ENCODE peak calls at places on chromosome 18, in eight cellular contexts. One of them, this sample, is unnamed.

GRCh38 chr18:56795381-56795780 is 144.2 kb downstream of the WDR7 start:
- DNase-seq in CD4-positive, CD25-positive, alpha-beta regulatory T cell: no peak
- DNase-seq in mesendoderm: no peak
- DNase-seq in tibial artery: no peak
- DNase-seq in left lung: no peak
- DNase-seq in A673: no peak
- DNase-seq in cardiac muscle cell: no peak
- DNase-seq in aorta: no peak
- DNase-seq in this sample: no peak

GRCh38 chr18:12048010-12048826 is 45.4 kb upstream of the ANKRD62 start:
- DNase-seq in CD4-positive, CD25-positive, alpha-beta regulatory T cell: no peak
- DNase-seq in mesendoderm: peak; percentile 29
- DNase-seq in tibial artery: no peak
- DNase-seq in left lung: peak; percentile 31
- DNase-seq in A673: no peak
- DNase-seq in cardiac muscle cell: no peak
- DNase-seq in aorta: no peak
- DNase-seq in this sample: no peak

GRCh38 chr18:35588995-35589394 is 7.5 kb downstream of the GALNT1 start:
- DNase-seq in CD4-positive, CD25-positive, alpha-beta regulatory T cell: peak; percentile 49
- DNase-seq in mesendoderm: peak; percentile 86
- DNase-seq in tibial artery: no peak
- DNase-seq in left lung: no peak
- DNase-seq in A673: no peak
- DNase-seq in cardiac muscle cell: peak; percentile 17
- DNase-seq in aorta: no peak
- DNase-seq in this sample: peak; percentile 5

GRCh38 chr18:30957086-30957485 is 85.5 kb downstream of the DSC3 start:
- DNase-seq in CD4-positive, CD25-positive, alpha-beta regulatory T cell: no peak
- DNase-seq in mesendoderm: no peak
- DNase-seq in tibial artery: no peak
- DNase-seq in left lung: no peak
- DNase-seq in A673: no peak
- DNase-seq in cardiac muscle cell: no peak
- DNase-seq in aorta: no peak
- DNase-seq in this sample: no peak

GRCh38 chr18:64747803-64748202 is 598.9 kb upstream of the LINC00305 start:
- DNase-seq in CD4-positive, CD25-positive, alpha-beta regulatory T cell: no peak
- DNase-seq in mesendoderm: peak; percentile 50
- DNase-seq in tibial artery: no peak
- DNase-seq in left lung: no peak
- DNase-seq in A673: no peak
- DNase-seq in cardiac muscle cell: no peak
- DNase-seq in aorta: no peak
- DNase-seq in this sample: no peak

GRCh38 chr18:32216390-32216789 is 26.6 kb downstream of the MEP1B start:
- DNase-seq in CD4-positive, CD25-positive, alpha-beta regulatory T cell: no peak
- DNase-seq in mesendoderm: no peak
- DNase-seq in tibial artery: no peak
- DNase-seq in left lung: no peak
- DNase-seq in A673: no peak
- DNase-seq in cardiac muscle cell: no peak
- DNase-seq in aorta: no peak
- DNase-seq in this sample: no peak

GRCh38 chr18:6997802-6998201 is 119.8 kb downstream of the LAMA1 start:
- DNase-seq in CD4-positive, CD25-positive, alpha-beta regulatory T cell: no peak
- DNase-seq in mesendoderm: no peak
- DNase-seq in tibial artery: no peak
- DNase-seq in left lung: no peak
- DNase-seq in A673: no peak
- DNase-seq in cardiac muscle cell: no peak
- DNase-seq in aorta: no peak
- DNase-seq in this sample: no peak

GRCh38 chr18:13051950-13052349 is 60.8 kb downstream of the CEP192 start:
- DNase-seq in CD4-positive, CD25-positive, alpha-beta regulatory T cell: no peak
- DNase-seq in mesendoderm: no peak
- DNase-seq in tibial artery: no peak
- DNase-seq in left lung: no peak
- DNase-seq in A673: no peak
- DNase-seq in cardiac muscle cell: no peak
- DNase-seq in aorta: no peak
- DNase-seq in this sample: no peak

GRCh38 chr18:8791171-8791651 is 85.9 kb downstream of the MTCL1 start:
- DNase-seq in CD4-positive, CD25-positive, alpha-beta regulatory T cell: no peak
- DNase-seq in mesendoderm: peak; percentile 79
- DNase-seq in tibial artery: no peak
- DNase-seq in left lung: no peak
- DNase-seq in A673: no peak
- DNase-seq in cardiac muscle cell: no peak
- DNase-seq in aorta: no peak
- DNase-seq in this sample: no peak

GRCh38 chr18:6022840-6023239 is 127.5 kb upstream of the TMEM200C start:
- DNase-seq in CD4-positive, CD25-positive, alpha-beta regulatory T cell: no peak
- DNase-seq in mesendoderm: peak; percentile 93
- DNase-seq in tibial artery: no peak
- DNase-seq in left lung: no peak
- DNase-seq in A673: no peak
- DNase-seq in cardiac muscle cell: no peak
- DNase-seq in aorta: no peak
- DNase-seq in this sample: no peak

GRCh38 chr18:55235094-55235461 is 275.8 kb upstream of the CCDC68 start:
- DNase-seq in CD4-positive, CD25-positive, alpha-beta regulatory T cell: no peak
- DNase-seq in mesendoderm: no peak
- DNase-seq in tibial artery: no peak
- DNase-seq in left lung: no peak
- DNase-seq in A673: no peak
- DNase-seq in cardiac muscle cell: no peak
- DNase-seq in aorta: no peak
- DNase-seq in this sample: no peak

GRCh38 chr18:55233850-55234249 is 274.6 kb upstream of the CCDC68 start:
- DNase-seq in CD4-positive, CD25-positive, alpha-beta regulatory T cell: no peak
- DNase-seq in mesendoderm: no peak
- DNase-seq in tibial artery: no peak
- DNase-seq in left lung: no peak
- DNase-seq in A673: no peak
- DNase-seq in cardiac muscle cell: no peak
- DNase-seq in aorta: no peak
- DNase-seq in this sample: no peak

GRCh38 chr18:55234366-55235093 is 275.3 kb upstream of the CCDC68 start:
- DNase-seq in CD4-positive, CD25-positive, alpha-beta regulatory T cell: no peak
- DNase-seq in mesendoderm: peak; percentile 87
- DNase-seq in tibial artery: peak; percentile 79
- DNase-seq in left lung: peak; percentile 60
- DNase-seq in A673: peak; percentile 91
- DNase-seq in cardiac muscle cell: peak; percentile 88
- DNase-seq in aorta: peak; percentile 76
- DNase-seq in this sample: no peak

GRCh38 chr18:55229682-55230081 is 270.4 kb upstream of the CCDC68 start:
- DNase-seq in CD4-positive, CD25-positive, alpha-beta regulatory T cell: no peak
- DNase-seq in mesendoderm: no peak
- DNase-seq in tibial artery: no peak
- DNase-seq in left lung: no peak
- DNase-seq in A673: no peak
- DNase-seq in cardiac muscle cell: no peak
- DNase-seq in aorta: no peak
- DNase-seq in this sample: no peak

GRCh38 chr18:55232506-55232905 is 273.2 kb upstream of the CCDC68 start:
- DNase-seq in CD4-positive, CD25-positive, alpha-beta regulatory T cell: no peak
- DNase-seq in mesendoderm: no peak
- DNase-seq in tibial artery: no peak
- DNase-seq in left lung: no peak
- DNase-seq in A673: no peak
- DNase-seq in cardiac muscle cell: no peak
- DNase-seq in aorta: no peak
- DNase-seq in this sample: no peak
- H3K36me3 ChIP-seq in CD4-positive, CD25-positive, alpha-beta regulatory T cell: no peaks in the 10 kb centered on the region
- H3K36me3 ChIP-seq in mesendoderm: peaks cover 2% of the 10 kb centered on the region
- H3K36me3 ChIP-seq in tibial artery: peaks cover 42% of the 10 kb centered on the region
- H3K36me3 ChIP-seq in left lung: peaks cover 39% of the 10 kb centered on the region
- H3K36me3 ChIP-seq in A673: peaks cover 68% of the 10 kb centered on the region
- H3K36me3 ChIP-seq in cardiac muscle cell: peaks cover 21% of the 10 kb centered on the region
- H3K36me3 ChIP-seq in aorta: no peaks in the 10 kb centered on the region
- H3K36me3 ChIP-seq in this sample: no peaks in the 10 kb centered on the region

GRCh38 chr18:3450358-3451107 is 561 bp downstream of the TGIF1 start:
- DNase-seq in CD4-positive, CD25-positive, alpha-beta regulatory T cell: peak; percentile 81
- DNase-seq in mesendoderm: no peak
- DNase-seq in tibial artery: peak; percentile 85
- DNase-seq in left lung: peak; percentile 84
- DNase-seq in A673: peak; percentile 77
- DNase-seq in cardiac muscle cell: peak; percentile 69
- DNase-seq in aorta: peak; percentile 89
- DNase-seq in this sample: peak; percentile 58

GRCh38 chr18:3451166-3451988 is 1.4 kb downstream of the TGIF1 start:
- DNase-seq in CD4-positive, CD25-positive, alpha-beta regulatory T cell: peak; percentile 80
- DNase-seq in mesendoderm: peak; percentile 90
- DNase-seq in tibial artery: peak; percentile 98
- DNase-seq in left lung: peak; percentile 94
- DNase-seq in A673: peak; percentile 97
- DNase-seq in cardiac muscle cell: peak; percentile 88
- DNase-seq in aorta: peak; percentile 98
- DNase-seq in this sample: peak; percentile 77

GRCh38 chr18:3452750-3453539 is 3.0 kb downstream of the TGIF1 start:
- DNase-seq in CD4-positive, CD25-positive, alpha-beta regulatory T cell: no peak
- DNase-seq in mesendoderm: no peak
- DNase-seq in tibial artery: no peak
- DNase-seq in left lung: no peak
- DNase-seq in A673: peak; percentile 37
- DNase-seq in cardiac muscle cell: no peak
- DNase-seq in aorta: no peak
- DNase-seq in this sample: no peak

GRCh38 chr18:3453540-3454364 is 3.8 kb downstream of the TGIF1 start:
- DNase-seq in CD4-positive, CD25-positive, alpha-beta regulatory T cell: peak; percentile 33
- DNase-seq in mesendoderm: peak; percentile 74
- DNase-seq in tibial artery: peak; percentile 83
- DNase-seq in left lung: peak; percentile 71
- DNase-seq in A673: peak; percentile 76
- DNase-seq in cardiac muscle cell: peak; percentile 28
- DNase-seq in aorta: peak; percentile 84
- DNase-seq in this sample: no peak

GRCh38 chr18:3451989-3452749 is 2.2 kb downstream of the TGIF1 start:
- DNase-seq in CD4-positive, CD25-positive, alpha-beta regulatory T cell: no peak
- DNase-seq in mesendoderm: peak; percentile 82
- DNase-seq in tibial artery: peak; percentile 78
- DNase-seq in left lung: peak; percentile 75
- DNase-seq in A673: peak; percentile 76
- DNase-seq in cardiac muscle cell: peak; percentile 63
- DNase-seq in aorta: peak; percentile 67
- DNase-seq in this sample: no peak
- H3K36me3 ChIP-seq in CD4-positive, CD25-positive, alpha-beta regulatory T cell: peaks cover 2% of the 10 kb centered on the region
- H3K36me3 ChIP-seq in mesendoderm: peaks cover 3% of the 10 kb centered on the region
- H3K36me3 ChIP-seq in tibial artery: peaks cover 10% of the 10 kb centered on the region
- H3K36me3 ChIP-seq in left lung: peaks cover 12% of the 10 kb centered on the region
- H3K36me3 ChIP-seq in A673: peaks cover 15% of the 10 kb centered on the region
- H3K36me3 ChIP-seq in cardiac muscle cell: peaks cover 10% of the 10 kb centered on the region
- H3K36me3 ChIP-seq in aorta: no peaks in the 10 kb centered on the region
- H3K36me3 ChIP-seq in this sample: peaks cover 9% of the 10 kb centered on the region

GRCh38 chr18:45865466-45865865 is 40.0 kb downstream of the SIGLEC15 start:
- DNase-seq in CD4-positive, CD25-positive, alpha-beta regulatory T cell: no peak
- DNase-seq in mesendoderm: no peak
- DNase-seq in tibial artery: no peak
- DNase-seq in left lung: no peak
- DNase-seq in A673: no peak
- DNase-seq in cardiac muscle cell: no peak
- DNase-seq in aorta: no peak
- DNase-seq in this sample: no peak
- H3K36me3 ChIP-seq in CD4-positive, CD25-positive, alpha-beta regulatory T cell: peaks cover 77% of the 10 kb centered on the region
- H3K36me3 ChIP-seq in mesendoderm: no peaks in the 10 kb centered on the region
- H3K36me3 ChIP-seq in tibial artery: peaks cover 53% of the 10 kb centered on the region
- H3K36me3 ChIP-seq in left lung: peaks cover 93% of the 10 kb centered on the region
- H3K36me3 ChIP-seq in A673: peaks cover 27% of the 10 kb centered on the region
- H3K36me3 ChIP-seq in cardiac muscle cell: peaks cover 36% of the 10 kb centered on the region
- H3K36me3 ChIP-seq in aorta: peaks cover 9% of the 10 kb centered on the region
- H3K36me3 ChIP-seq in this sample: peaks cover 58% of the 10 kb centered on the region

GRCh38 chr18:45876131-45876530 is 50.7 kb downstream of the SIGLEC15 start:
- DNase-seq in CD4-positive, CD25-positive, alpha-beta regulatory T cell: no peak
- DNase-seq in mesendoderm: no peak
- DNase-seq in tibial artery: no peak
- DNase-seq in left lung: no peak
- DNase-seq in A673: no peak
- DNase-seq in cardiac muscle cell: no peak
- DNase-seq in aorta: no peak
- DNase-seq in this sample: no peak
- H3K36me3 ChIP-seq in CD4-positive, CD25-positive, alpha-beta regulatory T cell: peaks cover 59% of the 10 kb centered on the region
- H3K36me3 ChIP-seq in mesendoderm: no peaks in the 10 kb centered on the region
- H3K36me3 ChIP-seq in tibial artery: peaks cover 28% of the 10 kb centered on the region
- H3K36me3 ChIP-seq in left lung: peaks cover 82% of the 10 kb centered on the region
- H3K36me3 ChIP-seq in A673: peaks cover 9% of the 10 kb centered on the region
- H3K36me3 ChIP-seq in cardiac muscle cell: peaks cover 15% of the 10 kb centered on the region
- H3K36me3 ChIP-seq in aorta: peaks cover 7% of the 10 kb centered on the region
- H3K36me3 ChIP-seq in this sample: peaks cover 49% of the 10 kb centered on the region

GRCh38 chr18:59231877-59232276 is 11.9 kb downstream of the GRP start:
- DNase-seq in CD4-positive, CD25-positive, alpha-beta regulatory T cell: no peak
- DNase-seq in mesendoderm: no peak
- DNase-seq in tibial artery: no peak
- DNase-seq in left lung: no peak
- DNase-seq in A673: no peak
- DNase-seq in cardiac muscle cell: no peak
- DNase-seq in aorta: no peak
- DNase-seq in this sample: no peak

GRCh38 chr18:59231157-59231556 is 11.2 kb downstream of the GRP start:
- DNase-seq in CD4-positive, CD25-positive, alpha-beta regulatory T cell: no peak
- DNase-seq in mesendoderm: no peak
- DNase-seq in tibial artery: no peak
- DNase-seq in left lung: no peak
- DNase-seq in A673: no peak
- DNase-seq in cardiac muscle cell: no peak
- DNase-seq in aorta: no peak
- DNase-seq in this sample: no peak

GRCh38 chr18:59229681-59230443 is 9.9 kb downstream of the GRP start:
- DNase-seq in CD4-positive, CD25-positive, alpha-beta regulatory T cell: no peak
- DNase-seq in mesendoderm: no peak
- DNase-seq in tibial artery: no peak
- DNase-seq in left lung: no peak
- DNase-seq in A673: no peak
- DNase-seq in cardiac muscle cell: no peak
- DNase-seq in aorta: no peak
- DNase-seq in this sample: no peak

GRCh38 chr18:59229191-59229590 is 9.2 kb downstream of the GRP start:
- DNase-seq in CD4-positive, CD25-positive, alpha-beta regulatory T cell: no peak
- DNase-seq in mesendoderm: no peak
- DNase-seq in tibial artery: no peak
- DNase-seq in left lung: no peak
- DNase-seq in A673: peak; percentile 45
- DNase-seq in cardiac muscle cell: no peak
- DNase-seq in aorta: no peak
- DNase-seq in this sample: no peak

GRCh38 chr18:59228361-59228760 is 8.4 kb downstream of the GRP start:
- DNase-seq in CD4-positive, CD25-positive, alpha-beta regulatory T cell: no peak
- DNase-seq in mesendoderm: no peak
- DNase-seq in tibial artery: no peak
- DNase-seq in left lung: no peak
- DNase-seq in A673: peak; percentile 89
- DNase-seq in cardiac muscle cell: no peak
- DNase-seq in aorta: no peak
- DNase-seq in this sample: no peak
- H3K36me3 ChIP-seq in CD4-positive, CD25-positive, alpha-beta regulatory T cell: no peaks in the 10 kb centered on the region
- H3K36me3 ChIP-seq in mesendoderm: no peaks in the 10 kb centered on the region
- H3K36me3 ChIP-seq in tibial artery: no peaks in the 10 kb centered on the region
- H3K36me3 ChIP-seq in left lung: no peaks in the 10 kb centered on the region
- H3K36me3 ChIP-seq in A673: peaks cover 52% of the 10 kb centered on the region
- H3K36me3 ChIP-seq in cardiac muscle cell: no peaks in the 10 kb centered on the region
- H3K36me3 ChIP-seq in aorta: no peaks in the 10 kb centered on the region
- H3K36me3 ChIP-seq in this sample: no peaks in the 10 kb centered on the region

GRCh38 chr18:58977223-58977622 is 112.5 kb downstream of the ZNF532 start:
- DNase-seq in CD4-positive, CD25-positive, alpha-beta regulatory T cell: no peak
- DNase-seq in mesendoderm: no peak
- DNase-seq in tibial artery: no peak
- DNase-seq in left lung: no peak
- DNase-seq in A673: no peak
- DNase-seq in cardiac muscle cell: no peak
- DNase-seq in aorta: no peak
- DNase-seq in this sample: no peak
- H3K36me3 ChIP-seq in CD4-positive, CD25-positive, alpha-beta regulatory T cell: peaks cover 6% of the 10 kb centered on the region
- H3K36me3 ChIP-seq in mesendoderm: peaks cover 9% of the 10 kb centered on the region
- H3K36me3 ChIP-seq in tibial artery: peaks cover 35% of the 10 kb centered on the region
- H3K36me3 ChIP-seq in left lung: peaks cover 34% of the 10 kb centered on the region
- H3K36me3 ChIP-seq in A673: peaks cover 49% of the 10 kb centered on the region
- H3K36me3 ChIP-seq in cardiac muscle cell: peaks cover 28% of the 10 kb centered on the region
- H3K36me3 ChIP-seq in aorta: peaks cover 4% of the 10 kb centered on the region
- H3K36me3 ChIP-seq in this sample: no peaks in the 10 kb centered on the region

This sample was measured in effector memory CD4-positive, alpha-beta T cell.